ENCODE peak calls at places on chromosomes 13 and 19, in ten cellular contexts. One of them, this sample, is unnamed.

GRCh38 chr13:77853701-77854100 is 64.9 kb downstream of the EDNRB start:
- DNase-seq in activated T-helper 1 cell treated with anti-CD3 and anti-CD28 coated beads, Interleukin-12 subunit alpha, Interleukin-12 subunit beta, Interleukin-2, Interleukin-4 antibody, amounts not matched to agents 30 ng/mL and 10 ng/mL and 1 ng/mL, durations not matched to agents 14 hours and 24 hours and 36 hours: no peak
- DNase-seq in fibroblast of villous mesenchyme: no peak
- DNase-seq in HTR-8/SVneo: no peak
- DNase-seq in neuronal stem cell: peak
- DNase-seq in cardiac fibroblast: no peak
- DNase-seq in WTC11: peak
- DNase-seq in activated CD8-positive, alpha-beta memory T cell treated with anti-CD3 and anti-CD28 coated beads for 1 hour: no peak
- DNase-seq in anterior cingulate cortex: no peak
- DNase-seq in amygdala: no peak
- DNase-seq in this sample: no peak

GRCh38 chr13:18952225-18953016 is 229.2 kb downstream of the TUBA3C start:
- DNase-seq in activated T-helper 1 cell treated with anti-CD3 and anti-CD28 coated beads, Interleukin-12 subunit alpha, Interleukin-12 subunit beta, Interleukin-2, Interleukin-4 antibody, amounts not matched to agents 30 ng/mL and 10 ng/mL and 1 ng/mL, durations not matched to agents 14 hours and 24 hours and 36 hours: no peak
- DNase-seq in fibroblast of villous mesenchyme: no peak
- DNase-seq in HTR-8/SVneo: no peak
- DNase-seq in neuronal stem cell: no peak
- DNase-seq in cardiac fibroblast: no peak
- DNase-seq in WTC11: no peak
- DNase-seq in activated CD8-positive, alpha-beta memory T cell treated with anti-CD3 and anti-CD28 coated beads for 1 hour: no peak
- DNase-seq in anterior cingulate cortex: no peak
- DNase-seq in amygdala: no peak
- DNase-seq in this sample: peak

GRCh38 chr13:51193387-51193786 is 28.8 kb upstream of the FAM124A start:
- DNase-seq in activated T-helper 1 cell treated with anti-CD3 and anti-CD28 coated beads, Interleukin-12 subunit alpha, Interleukin-12 subunit beta, Interleukin-2, Interleukin-4 antibody, amounts not matched to agents 30 ng/mL and 10 ng/mL and 1 ng/mL, durations not matched to agents 14 hours and 24 hours and 36 hours: no peak
- DNase-seq in fibroblast of villous mesenchyme: no peak
- DNase-seq in HTR-8/SVneo: no peak
- DNase-seq in neuronal stem cell: no peak
- DNase-seq in cardiac fibroblast: no peak
- DNase-seq in WTC11: no peak
- DNase-seq in activated CD8-positive, alpha-beta memory T cell treated with anti-CD3 and anti-CD28 coated beads for 1 hour: no peak
- DNase-seq in anterior cingulate cortex: no peak
- DNase-seq in amygdala: no peak
- DNase-seq in this sample: no peak

GRCh38 chr13:110161112-110161897 is 145.7 kb downstream of the COL4A1 start:
- DNase-seq in activated T-helper 1 cell treated with anti-CD3 and anti-CD28 coated beads, Interleukin-12 subunit alpha, Interleukin-12 subunit beta, Interleukin-2, Interleukin-4 antibody, amounts not matched to agents 30 ng/mL and 10 ng/mL and 1 ng/mL, durations not matched to agents 14 hours and 24 hours and 36 hours: no peak
- DNase-seq in fibroblast of villous mesenchyme: peak
- DNase-seq in HTR-8/SVneo: no peak
- DNase-seq in neuronal stem cell: no peak
- DNase-seq in cardiac fibroblast: no peak
- DNase-seq in WTC11: no peak
- DNase-seq in activated CD8-positive, alpha-beta memory T cell treated with anti-CD3 and anti-CD28 coated beads for 1 hour: no peak
- DNase-seq in anterior cingulate cortex: no peak
- DNase-seq in amygdala: no peak
- DNase-seq in this sample: no peak

GRCh38 chr13:110345266-110345665 is 38.2 kb downstream of the COL4A2 start:
- DNase-seq in activated T-helper 1 cell treated with anti-CD3 and anti-CD28 coated beads, Interleukin-12 subunit alpha, Interleukin-12 subunit beta, Interleukin-2, Interleukin-4 antibody, amounts not matched to agents 30 ng/mL and 10 ng/mL and 1 ng/mL, durations not matched to agents 14 hours and 24 hours and 36 hours: no peak
- DNase-seq in fibroblast of villous mesenchyme: no peak
- DNase-seq in HTR-8/SVneo: no peak
- DNase-seq in neuronal stem cell: no peak
- DNase-seq in cardiac fibroblast: no peak
- DNase-seq in WTC11: no peak
- DNase-seq in activated CD8-positive, alpha-beta memory T cell treated with anti-CD3 and anti-CD28 coated beads for 1 hour: no peak
- DNase-seq in anterior cingulate cortex: no peak
- DNase-seq in amygdala: no peak
- DNase-seq in this sample: no peak

GRCh38 chr13:25310891-25311290 is 9.5 kb downstream of the NUP58 start:
- DNase-seq in activated T-helper 1 cell treated with anti-CD3 and anti-CD28 coated beads, Interleukin-12 subunit alpha, Interleukin-12 subunit beta, Interleukin-2, Interleukin-4 antibody, amounts not matched to agents 30 ng/mL and 10 ng/mL and 1 ng/mL, durations not matched to agents 14 hours and 24 hours and 36 hours: no peak
- DNase-seq in fibroblast of villous mesenchyme: no peak
- DNase-seq in HTR-8/SVneo: no peak
- DNase-seq in neuronal stem cell: no peak
- DNase-seq in cardiac fibroblast: no peak
- DNase-seq in WTC11: no peak
- DNase-seq in activated CD8-positive, alpha-beta memory T cell treated with anti-CD3 and anti-CD28 coated beads for 1 hour: no peak
- DNase-seq in anterior cingulate cortex: no peak
- DNase-seq in amygdala: no peak
- DNase-seq in this sample: no peak

GRCh38 chr19:36850646-36851442 is at the start of gene ZNF345:
- DNase-seq in activated T-helper 1 cell treated with anti-CD3 and anti-CD28 coated beads, Interleukin-12 subunit alpha, Interleukin-12 subunit beta, Interleukin-2, Interleukin-4 antibody, amounts not matched to agents 30 ng/mL and 10 ng/mL and 1 ng/mL, durations not matched to agents 14 hours and 24 hours and 36 hours: peak
- DNase-seq in fibroblast of villous mesenchyme: peak
- DNase-seq in HTR-8/SVneo: peak
- DNase-seq in neuronal stem cell: peak
- DNase-seq in cardiac fibroblast: peak
- DNase-seq in WTC11: peak
- DNase-seq in activated CD8-positive, alpha-beta memory T cell treated with anti-CD3 and anti-CD28 coated beads for 1 hour: peak
- DNase-seq in anterior cingulate cortex: peak
- DNase-seq in amygdala: peak
- DNase-seq in this sample: peak

GRCh38 chr13:19910336-19911072 is 47.1 kb upstream of the ZMYM5 start:
- DNase-seq in activated T-helper 1 cell treated with anti-CD3 and anti-CD28 coated beads, Interleukin-12 subunit alpha, Interleukin-12 subunit beta, Interleukin-2, Interleukin-4 antibody, amounts not matched to agents 30 ng/mL and 10 ng/mL and 1 ng/mL, durations not matched to agents 14 hours and 24 hours and 36 hours: no peak
- DNase-seq in fibroblast of villous mesenchyme: no peak
- DNase-seq in HTR-8/SVneo: no peak
- DNase-seq in neuronal stem cell: no peak
- DNase-seq in cardiac fibroblast: peak
- DNase-seq in WTC11: no peak
- DNase-seq in activated CD8-positive, alpha-beta memory T cell treated with anti-CD3 and anti-CD28 coated beads for 1 hour: no peak
- DNase-seq in anterior cingulate cortex: no peak
- DNase-seq in amygdala: no peak
- DNase-seq in this sample: no peak

GRCh38 chr19:5128251-5128931 is 159.5 kb downstream of the KDM4B start:
- DNase-seq in activated T-helper 1 cell treated with anti-CD3 and anti-CD28 coated beads, Interleukin-12 subunit alpha, Interleukin-12 subunit beta, Interleukin-2, Interleukin-4 antibody, amounts not matched to agents 30 ng/mL and 10 ng/mL and 1 ng/mL, durations not matched to agents 14 hours and 24 hours and 36 hours: no peak
- DNase-seq in fibroblast of villous mesenchyme: peak
- DNase-seq in HTR-8/SVneo: no peak
- DNase-seq in neuronal stem cell: no peak
- DNase-seq in cardiac fibroblast: peak
- DNase-seq in WTC11: no peak
- DNase-seq in activated CD8-positive, alpha-beta memory T cell treated with anti-CD3 and anti-CD28 coated beads for 1 hour: no peak
- DNase-seq in anterior cingulate cortex: no peak
- DNase-seq in amygdala: no peak
- DNase-seq in this sample: peak

GRCh38 chr13:109700176-109700575 is 86.2 kb downstream of the IRS2 start:
- DNase-seq in activated T-helper 1 cell treated with anti-CD3 and anti-CD28 coated beads, Interleukin-12 subunit alpha, Interleukin-12 subunit beta, Interleukin-2, Interleukin-4 antibody, amounts not matched to agents 30 ng/mL and 10 ng/mL and 1 ng/mL, durations not matched to agents 14 hours and 24 hours and 36 hours: no peak
- DNase-seq in fibroblast of villous mesenchyme: peak
- DNase-seq in HTR-8/SVneo: peak
- DNase-seq in neuronal stem cell: no peak
- DNase-seq in cardiac fibroblast: peak
- DNase-seq in WTC11: no peak
- DNase-seq in activated CD8-positive, alpha-beta memory T cell treated with anti-CD3 and anti-CD28 coated beads for 1 hour: no peak
- DNase-seq in anterior cingulate cortex: peak
- DNase-seq in amygdala: peak
- DNase-seq in this sample: peak

GRCh38 chr13:36965767-36966166 is 33.4 kb downstream of the ALG5 start:
- DNase-seq in activated T-helper 1 cell treated with anti-CD3 and anti-CD28 coated beads, Interleukin-12 subunit alpha, Interleukin-12 subunit beta, Interleukin-2, Interleukin-4 antibody, amounts not matched to agents 30 ng/mL and 10 ng/mL and 1 ng/mL, durations not matched to agents 14 hours and 24 hours and 36 hours: no peak
- DNase-seq in fibroblast of villous mesenchyme: peak
- DNase-seq in HTR-8/SVneo: peak
- DNase-seq in neuronal stem cell: no peak
- DNase-seq in cardiac fibroblast: peak
- DNase-seq in WTC11: no peak
- DNase-seq in activated CD8-positive, alpha-beta memory T cell treated with anti-CD3 and anti-CD28 coated beads for 1 hour: no peak
- DNase-seq in anterior cingulate cortex: no peak
- DNase-seq in amygdala: no peak
- DNase-seq in this sample: no peak

GRCh38 chr13:86864376-86864775 is 806.8 kb upstream of the SLITRK5 start:
- DNase-seq in activated T-helper 1 cell treated with anti-CD3 and anti-CD28 coated beads, Interleukin-12 subunit alpha, Interleukin-12 subunit beta, Interleukin-2, Interleukin-4 antibody, amounts not matched to agents 30 ng/mL and 10 ng/mL and 1 ng/mL, durations not matched to agents 14 hours and 24 hours and 36 hours: no peak
- DNase-seq in fibroblast of villous mesenchyme: no peak
- DNase-seq in HTR-8/SVneo: no peak
- DNase-seq in neuronal stem cell: no peak
- DNase-seq in cardiac fibroblast: no peak
- DNase-seq in WTC11: no peak
- DNase-seq in activated CD8-positive, alpha-beta memory T cell treated with anti-CD3 and anti-CD28 coated beads for 1 hour: no peak
- DNase-seq in anterior cingulate cortex: no peak
- DNase-seq in amygdala: no peak
- DNase-seq in this sample: no peak

GRCh38 chr19:47005873-47006272 is 13.8 kb upstream of the NPAS1 start:
- DNase-seq in activated T-helper 1 cell treated with anti-CD3 and anti-CD28 coated beads, Interleukin-12 subunit alpha, Interleukin-12 subunit beta, Interleukin-2, Interleukin-4 antibody, amounts not matched to agents 30 ng/mL and 10 ng/mL and 1 ng/mL, durations not matched to agents 14 hours and 24 hours and 36 hours: no peak
- DNase-seq in fibroblast of villous mesenchyme: no peak
- DNase-seq in HTR-8/SVneo: no peak
- DNase-seq in neuronal stem cell: no peak
- DNase-seq in cardiac fibroblast: no peak
- DNase-seq in WTC11: no peak
- DNase-seq in activated CD8-positive, alpha-beta memory T cell treated with anti-CD3 and anti-CD28 coated beads for 1 hour: no peak
- DNase-seq in anterior cingulate cortex: no peak
- DNase-seq in amygdala: no peak
- DNase-seq in this sample: no peak

GRCh38 chr13:94140027-94140426 is 339.5 kb downstream of the DCT start:
- DNase-seq in activated T-helper 1 cell treated with anti-CD3 and anti-CD28 coated beads, Interleukin-12 subunit alpha, Interleukin-12 subunit beta, Interleukin-2, Interleukin-4 antibody, amounts not matched to agents 30 ng/mL and 10 ng/mL and 1 ng/mL, durations not matched to agents 14 hours and 24 hours and 36 hours: no peak
- DNase-seq in fibroblast of villous mesenchyme: no peak
- DNase-seq in HTR-8/SVneo: no peak
- DNase-seq in neuronal stem cell: no peak
- DNase-seq in cardiac fibroblast: no peak
- DNase-seq in WTC11: no peak
- DNase-seq in activated CD8-positive, alpha-beta memory T cell treated with anti-CD3 and anti-CD28 coated beads for 1 hour: no peak
- DNase-seq in anterior cingulate cortex: no peak
- DNase-seq in amygdala: no peak
- DNase-seq in this sample: no peak

GRCh38 chr19:45306040-45306439 is 16.6 kb downstream of the CKM start:
- DNase-seq in activated T-helper 1 cell treated with anti-CD3 and anti-CD28 coated beads, Interleukin-12 subunit alpha, Interleukin-12 subunit beta, Interleukin-2, Interleukin-4 antibody, amounts not matched to agents 30 ng/mL and 10 ng/mL and 1 ng/mL, durations not matched to agents 14 hours and 24 hours and 36 hours: no peak
- DNase-seq in fibroblast of villous mesenchyme: no peak
- DNase-seq in HTR-8/SVneo: no peak
- DNase-seq in neuronal stem cell: no peak
- DNase-seq in cardiac fibroblast: peak
- DNase-seq in WTC11: no peak
- DNase-seq in activated CD8-positive, alpha-beta memory T cell treated with anti-CD3 and anti-CD28 coated beads for 1 hour: no peak
- DNase-seq in anterior cingulate cortex: no peak
- DNase-seq in amygdala: no peak
- DNase-seq in this sample: no peak

GRCh38 chr13:69324109-69324886 is 783.3 kb upstream of the ATXN8OS start:
- DNase-seq in activated T-helper 1 cell treated with anti-CD3 and anti-CD28 coated beads, Interleukin-12 subunit alpha, Interleukin-12 subunit beta, Interleukin-2, Interleukin-4 antibody, amounts not matched to agents 30 ng/mL and 10 ng/mL and 1 ng/mL, durations not matched to agents 14 hours and 24 hours and 36 hours: no peak
- DNase-seq in fibroblast of villous mesenchyme: no peak
- DNase-seq in HTR-8/SVneo: no peak
- DNase-seq in neuronal stem cell: peak
- DNase-seq in cardiac fibroblast: peak
- DNase-seq in WTC11: no peak
- DNase-seq in activated CD8-positive, alpha-beta memory T cell treated with anti-CD3 and anti-CD28 coated beads for 1 hour: no peak
- DNase-seq in anterior cingulate cortex: no peak
- DNase-seq in amygdala: no peak
- DNase-seq in this sample: no peak

GRCh38 chr19:41398603-41399002 is 985 bp downstream of the BCKDHA start:
- DNase-seq in activated T-helper 1 cell treated with anti-CD3 and anti-CD28 coated beads, Interleukin-12 subunit alpha, Interleukin-12 subunit beta, Interleukin-2, Interleukin-4 antibody, amounts not matched to agents 30 ng/mL and 10 ng/mL and 1 ng/mL, durations not matched to agents 14 hours and 24 hours and 36 hours: no peak
- DNase-seq in fibroblast of villous mesenchyme: no peak
- DNase-seq in HTR-8/SVneo: no peak
- DNase-seq in neuronal stem cell: no peak
- DNase-seq in cardiac fibroblast: no peak
- DNase-seq in WTC11: no peak
- DNase-seq in activated CD8-positive, alpha-beta memory T cell treated with anti-CD3 and anti-CD28 coated beads for 1 hour: no peak
- DNase-seq in anterior cingulate cortex: no peak
- DNase-seq in amygdala: no peak
- DNase-seq in this sample: no peak

GRCh38 chr19:48539503-48540096 is 12.4 kb upstream of the SULT2B1 start:
- DNase-seq in activated T-helper 1 cell treated with anti-CD3 and anti-CD28 coated beads, Interleukin-12 subunit alpha, Interleukin-12 subunit beta, Interleukin-2, Interleukin-4 antibody, amounts not matched to agents 30 ng/mL and 10 ng/mL and 1 ng/mL, durations not matched to agents 14 hours and 24 hours and 36 hours: no peak
- DNase-seq in fibroblast of villous mesenchyme: peak
- DNase-seq in HTR-8/SVneo: no peak
- DNase-seq in neuronal stem cell: no peak
- DNase-seq in cardiac fibroblast: peak
- DNase-seq in WTC11: no peak
- DNase-seq in activated CD8-positive, alpha-beta memory T cell treated with anti-CD3 and anti-CD28 coated beads for 1 hour: no peak
- DNase-seq in anterior cingulate cortex: peak
- DNase-seq in amygdala: no peak
- DNase-seq in this sample: no peak

GRCh38 chr13:67620665-67621064 is 390.5 kb upstream of the PCDH9 start:
- DNase-seq in activated T-helper 1 cell treated with anti-CD3 and anti-CD28 coated beads, Interleukin-12 subunit alpha, Interleukin-12 subunit beta, Interleukin-2, Interleukin-4 antibody, amounts not matched to agents 30 ng/mL and 10 ng/mL and 1 ng/mL, durations not matched to agents 14 hours and 24 hours and 36 hours: no peak
- DNase-seq in fibroblast of villous mesenchyme: no peak
- DNase-seq in HTR-8/SVneo: no peak
- DNase-seq in neuronal stem cell: no peak
- DNase-seq in cardiac fibroblast: no peak
- DNase-seq in WTC11: no peak
- DNase-seq in activated CD8-positive, alpha-beta memory T cell treated with anti-CD3 and anti-CD28 coated beads for 1 hour: no peak
- DNase-seq in anterior cingulate cortex: no peak
- DNase-seq in amygdala: no peak
- DNase-seq in this sample: no peak

GRCh38 chr13:44410328-44410859 is 36.8 kb downstream of the SERP2 start:
- DNase-seq in activated T-helper 1 cell treated with anti-CD3 and anti-CD28 coated beads, Interleukin-12 subunit alpha, Interleukin-12 subunit beta, Interleukin-2, Interleukin-4 antibody, amounts not matched to agents 30 ng/mL and 10 ng/mL and 1 ng/mL, durations not matched to agents 14 hours and 24 hours and 36 hours: no peak
- DNase-seq in fibroblast of villous mesenchyme: no peak
- DNase-seq in HTR-8/SVneo: no peak
- DNase-seq in neuronal stem cell: no peak
- DNase-seq in cardiac fibroblast: no peak
- DNase-seq in WTC11: no peak
- DNase-seq in activated CD8-positive, alpha-beta memory T cell treated with anti-CD3 and anti-CD28 coated beads for 1 hour: no peak
- DNase-seq in anterior cingulate cortex: no peak
- DNase-seq in amygdala: no peak
- DNase-seq in this sample: peak

GRCh38 chr19:8512115-8512967 is 1.6 kb downstream of the ZNF414 start:
- DNase-seq in activated T-helper 1 cell treated with anti-CD3 and anti-CD28 coated beads, Interleukin-12 subunit alpha, Interleukin-12 subunit beta, Interleukin-2, Interleukin-4 antibody, amounts not matched to agents 30 ng/mL and 10 ng/mL and 1 ng/mL, durations not matched to agents 14 hours and 24 hours and 36 hours: no peak
- DNase-seq in fibroblast of villous mesenchyme: no peak
- DNase-seq in HTR-8/SVneo: no peak
- DNase-seq in neuronal stem cell: no peak
- DNase-seq in cardiac fibroblast: peak
- DNase-seq in WTC11: peak
- DNase-seq in activated CD8-positive, alpha-beta memory T cell treated with anti-CD3 and anti-CD28 coated beads for 1 hour: no peak
- DNase-seq in anterior cingulate cortex: no peak
- DNase-seq in amygdala: no peak
- DNase-seq in this sample: no peak

GRCh38 chr13:102698649-102698980 is 3.8 kb upstream of the METTL21C start:
- DNase-seq in activated T-helper 1 cell treated with anti-CD3 and anti-CD28 coated beads, Interleukin-12 subunit alpha, Interleukin-12 subunit beta, Interleukin-2, Interleukin-4 antibody, amounts not matched to agents 30 ng/mL and 10 ng/mL and 1 ng/mL, durations not matched to agents 14 hours and 24 hours and 36 hours: no peak
- DNase-seq in fibroblast of villous mesenchyme: no peak
- DNase-seq in HTR-8/SVneo: no peak
- DNase-seq in neuronal stem cell: no peak
- DNase-seq in cardiac fibroblast: no peak
- DNase-seq in WTC11: no peak
- DNase-seq in activated CD8-positive, alpha-beta memory T cell treated with anti-CD3 and anti-CD28 coated beads for 1 hour: no peak
- DNase-seq in anterior cingulate cortex: no peak
- DNase-seq in amygdala: no peak
- DNase-seq in this sample: no peak

GRCh38 chr19:33295621-33296472 is 6.5 kb downstream of the CEBPA start:
- DNase-seq in activated T-helper 1 cell treated with anti-CD3 and anti-CD28 coated beads, Interleukin-12 subunit alpha, Interleukin-12 subunit beta, Interleukin-2, Interleukin-4 antibody, amounts not matched to agents 30 ng/mL and 10 ng/mL and 1 ng/mL, durations not matched to agents 14 hours and 24 hours and 36 hours: no peak
- DNase-seq in fibroblast of villous mesenchyme: no peak
- DNase-seq in HTR-8/SVneo: no peak
- DNase-seq in neuronal stem cell: no peak
- DNase-seq in cardiac fibroblast: no peak
- DNase-seq in WTC11: no peak
- DNase-seq in activated CD8-positive, alpha-beta memory T cell treated with anti-CD3 and anti-CD28 coated beads for 1 hour: no peak
- DNase-seq in anterior cingulate cortex: no peak
- DNase-seq in amygdala: no peak
- DNase-seq in this sample: peak

GRCh38 chr19:18817574-18817973 is 14.2 kb upstream of the UPF1 start:
- DNase-seq in activated T-helper 1 cell treated with anti-CD3 and anti-CD28 coated beads, Interleukin-12 subunit alpha, Interleukin-12 subunit beta, Interleukin-2, Interleukin-4 antibody, amounts not matched to agents 30 ng/mL and 10 ng/mL and 1 ng/mL, durations not matched to agents 14 hours and 24 hours and 36 hours: no peak
- DNase-seq in fibroblast of villous mesenchyme: peak
- DNase-seq in HTR-8/SVneo: no peak
- DNase-seq in neuronal stem cell: no peak
- DNase-seq in cardiac fibroblast: no peak
- DNase-seq in WTC11: no peak
- DNase-seq in activated CD8-positive, alpha-beta memory T cell treated with anti-CD3 and anti-CD28 coated beads for 1 hour: no peak
- DNase-seq in anterior cingulate cortex: no peak
- DNase-seq in amygdala: no peak
- DNase-seq in this sample: no peak

GRCh38 chr13:27578121-27579030 is 42.0 kb downstream of the LNX2 start:
- DNase-seq in activated T-helper 1 cell treated with anti-CD3 and anti-CD28 coated beads, Interleukin-12 subunit alpha, Interleukin-12 subunit beta, Interleukin-2, Interleukin-4 antibody, amounts not matched to agents 30 ng/mL and 10 ng/mL and 1 ng/mL, durations not matched to agents 14 hours and 24 hours and 36 hours: no peak
- DNase-seq in fibroblast of villous mesenchyme: peak
- DNase-seq in HTR-8/SVneo: no peak
- DNase-seq in neuronal stem cell: no peak
- DNase-seq in cardiac fibroblast: peak
- DNase-seq in WTC11: no peak
- DNase-seq in activated CD8-positive, alpha-beta memory T cell treated with anti-CD3 and anti-CD28 coated beads for 1 hour: no peak
- DNase-seq in anterior cingulate cortex: no peak
- DNase-seq in amygdala: no peak
- DNase-seq in this sample: no peak

GRCh38 chr19:33902802-33903488 is 106.3 kb downstream of the KCTD15 start:
- DNase-seq in activated T-helper 1 cell treated with anti-CD3 and anti-CD28 coated beads, Interleukin-12 subunit alpha, Interleukin-12 subunit beta, Interleukin-2, Interleukin-4 antibody, amounts not matched to agents 30 ng/mL and 10 ng/mL and 1 ng/mL, durations not matched to agents 14 hours and 24 hours and 36 hours: no peak
- DNase-seq in fibroblast of villous mesenchyme: no peak
- DNase-seq in HTR-8/SVneo: no peak
- DNase-seq in neuronal stem cell: no peak
- DNase-seq in cardiac fibroblast: no peak
- DNase-seq in WTC11: no peak
- DNase-seq in activated CD8-positive, alpha-beta memory T cell treated with anti-CD3 and anti-CD28 coated beads for 1 hour: no peak
- DNase-seq in anterior cingulate cortex: no peak
- DNase-seq in amygdala: no peak
- DNase-seq in this sample: no peak

GRCh38 chr13:30711837-30712236 is 23.5 kb upstream of the ALOX5AP start:
- DNase-seq in activated T-helper 1 cell treated with anti-CD3 and anti-CD28 coated beads, Interleukin-12 subunit alpha, Interleukin-12 subunit beta, Interleukin-2, Interleukin-4 antibody, amounts not matched to agents 30 ng/mL and 10 ng/mL and 1 ng/mL, durations not matched to agents 14 hours and 24 hours and 36 hours: no peak
- DNase-seq in fibroblast of villous mesenchyme: peak
- DNase-seq in HTR-8/SVneo: no peak
- DNase-seq in neuronal stem cell: no peak
- DNase-seq in cardiac fibroblast: no peak
- DNase-seq in WTC11: no peak
- DNase-seq in activated CD8-positive, alpha-beta memory T cell treated with anti-CD3 and anti-CD28 coated beads for 1 hour: no peak
- DNase-seq in anterior cingulate cortex: no peak
- DNase-seq in amygdala: no peak
- DNase-seq in this sample: no peak

GRCh38 chr13:113989585-113990300 is 15.9 kb upstream of the C13orf46 start:
- DNase-seq in activated T-helper 1 cell treated with anti-CD3 and anti-CD28 coated beads, Interleukin-12 subunit alpha, Interleukin-12 subunit beta, Interleukin-2, Interleukin-4 antibody, amounts not matched to agents 30 ng/mL and 10 ng/mL and 1 ng/mL, durations not matched to agents 14 hours and 24 hours and 36 hours: no peak
- DNase-seq in fibroblast of villous mesenchyme: no peak
- DNase-seq in HTR-8/SVneo: no peak
- DNase-seq in neuronal stem cell: no peak
- DNase-seq in cardiac fibroblast: no peak
- DNase-seq in WTC11: no peak
- DNase-seq in activated CD8-positive, alpha-beta memory T cell treated with anti-CD3 and anti-CD28 coated beads for 1 hour: no peak
- DNase-seq in anterior cingulate cortex: no peak
- DNase-seq in amygdala: no peak
- DNase-seq in this sample: peak

This sample was measured in cardiac septum.